ENCODE peak calls at places on chromosomes 6 and 20, in five cellular contexts. W is NCI-H748 treated with DMSO at 0.1 percent for 48 hours, I is heart left ventricle, S is T-helper 17 cell, A is transverse colon. V is an unnamed sample.
A peak's percentile ranks its signal among the peaks of the same experiment; 100 is the strongest.

GRCh38 chr6:158815915-158816314 is 3.3 kb downstream of the EZR start:
- DNase-seq in W (no peak), I (no peak), S (no peak), A (no peak), V (no peak)

GRCh38 chr6:156703719-156704118 is 73.5 kb upstream of the ARID1B start:
- DNase-seq in W (no peak), I (no peak), S (no peak), A (no peak), V (no peak)

GRCh38 chr6:73888050-73888449 is 192.0 kb downstream of the CD109 start:
- DNase-seq in W (no peak), I (no peak), S (no peak), A (no peak), V (no peak)

GRCh38 chr6:70225052-70225451 is 77.8 kb downstream of the COL9A1 start:
- DNase-seq in W (no peak), I (no peak), S (no peak), A (no peak), V (no peak)

GRCh38 chr20:32507998-32508774 is 76.9 kb downstream of the NOL4L start:
- DNase-seq in W (no peak), I (no peak), S (no peak), A (no peak), V (peak; percentile 22)

GRCh38 chr6:11950109-11950508 is 62.0 kb upstream of the HIVEP1 start:
- DNase-seq in W (no peak), I (no peak), S (no peak), A (no peak), V (no peak)

GRCh38 chr6:34926655-34927054 is 37.6 kb downstream of the ANKS1A start:
- DNase-seq in W (no peak), I (no peak), S (no peak), A (no peak), V (no peak)

GRCh38 chr6:109406196-109406595 is 23.9 kb upstream of the CD164 start:
- DNase-seq in W (no peak), I (no peak), S (no peak), A (no peak), V (no peak)

GRCh38 chr6:4698901-4699659 is 77.1 kb upstream of the CDYL start:
- DNase-seq in W (peak; percentile 15), I (no peak), S (no peak), A (no peak), V (no peak)